ENCODE peak calls at places on chromosomes 2 and 18, in seven cellular contexts. S is NCI-H2081 treated with DMSO at 0.1 percent for 48 hours, V is ELF-1, T is SHP77, B is activated gamma-delta T cell treated with Interleukin-2 at 50 U/mL for 16 hours, F is endodermal cell, Y is left ventricle myocardium inferior. R is an unnamed sample.

GRCh38 chr18:79939096-79939495 is 12.4 kb downstream of the SLC66A2 start:
- DNase-seq in S (no peak), V (no peak), T (no peak), B (no peak), F (peak), Y (no peak), R (no peak)

GRCh38 chr2:219997341-219997851 is 370.0 kb downstream of the SLC4A3 start:
- DNase-seq in S (no peak), V (peak), T (peak), B (no peak), F (peak), Y (peak), R (peak)

GRCh38 chr2:64987001-64987962 is 1.9 kb upstream of the SLC1A4 start:
- DNase-seq in S (no peak), V (no peak), T (no peak), B (no peak), F (no peak), Y (no peak), R (no peak)

GRCh38 chr2:127188797-127189196 is 31.3 kb downstream of the CYP27C1 start:
- DNase-seq in S (no peak), V (no peak), T (no peak), B (no peak), F (no peak), Y (no peak), R (no peak)

GRCh38 chr2:137981112-137981679 is 16.9 kb downstream of the HNMT start:
- DNase-seq in S (no peak), V (no peak), T (no peak), B (no peak), F (no peak), Y (no peak), R (no peak)

GRCh38 chr18:79525556-79526467 is 130.1 kb downstream of the NFATC1 start:
- DNase-seq in S (no peak), V (no peak), T (no peak), B (no peak), F (peak), Y (peak), R (no peak)

GRCh38 chr2:72723769-72724370 is 102.0 kb downstream of the EXOC6B start:
- DNase-seq in S (no peak), V (no peak), T (no peak), B (no peak), F (no peak), Y (no peak), R (no peak)

GRCh38 chr2:43228782-43229659 is 2.6 kb upstream of the ZFP36L2 start:
- DNase-seq in S (no peak), V (no peak), T (no peak), B (no peak), F (no peak), Y (no peak), R (no peak)

GRCh38 chr18:57141208-57142129 is 5.4 kb upstream of the BOD1L2 start:
- DNase-seq in S (no peak), V (peak), T (peak), B (no peak), F (no peak), Y (no peak), R (no peak)

GRCh38 chr2:129922571-129923264 is 56.7 kb upstream of the RAB6C start:
- DNase-seq in S (no peak), V (no peak), T (peak), B (no peak), F (peak), Y (no peak), R (no peak)

GRCh38 chr2:17538022-17538843 is 2.3 kb upstream of the VSNL1 start:
- DNase-seq in S (no peak), V (peak), T (no peak), B (no peak), F (peak), Y (no peak), R (no peak)

GRCh38 chr2:188569441-188569840 is 277.8 kb downstream of the GULP1 start:
- DNase-seq in S (no peak), V (no peak), T (no peak), B (no peak), F (no peak), Y (no peak), R (no peak)

GRCh38 chr2:109217362-109218086 is 88.5 kb downstream of the SH3RF3 start:
- DNase-seq in S (no peak), V (no peak), T (no peak), B (no peak), F (peak), Y (no peak), R (peak)

GRCh38 chr2:160367887-160368286 is 125.7 kb downstream of the RBMS1 start:
- DNase-seq in S (no peak), V (peak), T (no peak), B (no peak), F (no peak), Y (no peak), R (peak)

GRCh38 chr2:236075802-236076201 is 92.4 kb downstream of the GBX2 start:
- DNase-seq in S (no peak), V (no peak), T (no peak), B (no peak), F (no peak), Y (no peak), R (no peak)

GRCh38 chr2:79370976-79371550 is 141.8 kb upstream of the CTNNA2 start:
- DNase-seq in S (no peak), V (peak), T (no peak), B (no peak), F (peak), Y (no peak), R (no peak)

GRCh38 chr2:236675051-236675450 is 105.4 kb downstream of the ACKR3 start:
- DNase-seq in S (no peak), V (no peak), T (no peak), B (no peak), F (no peak), Y (no peak), R (peak)

GRCh38 chr2:71999580-71999979 is 148.1 kb downstream of the CYP26B1 start:
- DNase-seq in S (no peak), V (no peak), T (no peak), B (no peak), F (no peak), Y (no peak), R (no peak)

GRCh38 chr2:19138264-19138825 is 220.1 kb downstream of the OSR1 start:
- DNase-seq in S (no peak), V (no peak), T (no peak), B (no peak), F (peak), Y (no peak), R (no peak)

GRCh38 chr2:1910562-1911256 is 166.4 kb upstream of the PXDN start:
- DNase-seq in S (no peak), V (no peak), T (no peak), B (no peak), F (no peak), Y (no peak), R (no peak)

GRCh38 chr18:46268662-46269061 is 164.5 kb downstream of the HAUS1 start:
- DNase-seq in S (no peak), V (no peak), T (no peak), B (no peak), F (no peak), Y (peak), R (no peak)

GRCh38 chr2:232888839-232889529 is 18.9 kb downstream of the SNORC start:
- DNase-seq in S (no peak), V (no peak), T (no peak), B (peak), F (peak), Y (no peak), R (no peak)

GRCh38 chr2:70771446-70771845 is 3.4 kb upstream of the ADD2 start:
- DNase-seq in S (no peak), V (no peak), T (no peak), B (no peak), F (no peak), Y (no peak), R (no peak)

GRCh38 chr18:57768557-57769326 is 34.4 kb downstream of the ATP8B1 start:
- DNase-seq in S (no peak), V (no peak), T (peak), B (no peak), F (no peak), Y (no peak), R (peak)

GRCh38 chr2:158718196-158718585 is 76.9 kb upstream of the DAPL1 start:
- DNase-seq in S (no peak), V (no peak), T (no peak), B (no peak), F (no peak), Y (no peak), R (no peak)

GRCh38 chr2:41729800-41730364 is 317.9 kb upstream of the PKDCC start:
- DNase-seq in S (no peak), V (peak), T (no peak), B (no peak), F (peak), Y (no peak), R (no peak)

GRCh38 chr18:70781860-70782453 is 493.1 kb downstream of the SOCS6 start:
- DNase-seq in S (no peak), V (peak), T (peak), B (peak), F (peak), Y (peak), R (peak)

GRCh38 chr2:233460726-233461431 is 105.7 kb downstream of the USP40 start:
- DNase-seq in S (peak), V (no peak), T (no peak), B (no peak), F (no peak), Y (no peak), R (no peak)

GRCh38 chr2:197615033-197615652 is 60.2 kb downstream of the RFTN2 start:
- DNase-seq in S (no peak), V (no peak), T (no peak), B (no peak), F (no peak), Y (no peak), R (no peak)

GRCh38 chr2:142425551-142425950 is 294.7 kb upstream of the LRP1B start:
- DNase-seq in S (no peak), V (no peak), T (no peak), B (no peak), F (no peak), Y (no peak), R (no peak)

GRCh38 chr2:151808258-151809072 is 19.8 kb downstream of the ARL5A start:
- DNase-seq in S (no peak), V (no peak), T (no peak), B (no peak), F (no peak), Y (no peak), R (peak)

GRCh38 chr2:20661028-20661980 is 5.6 kb upstream of the GDF7 start:
- DNase-seq in S (no peak), V (peak), T (peak), B (peak), F (peak), Y (no peak), R (peak)

GRCh38 chr2:18566145-18566544 is 5.7 kb upstream of the RDH14 start:
- DNase-seq in S (no peak), V (no peak), T (no peak), B (no peak), F (no peak), Y (no peak), R (no peak)

GRCh38 chr2:162925595-162925994 is 87.0 kb upstream of the KCNH7 start:
- DNase-seq in S (no peak), V (no peak), T (no peak), B (no peak), F (no peak), Y (no peak), R (no peak)

GRCh38 chr2:239208470-239209180 is 192.2 kb downstream of the HDAC4 start:
- DNase-seq in S (no peak), V (no peak), T (peak), B (no peak), F (no peak), Y (no peak), R (no peak)

GRCh38 chr2:46326231-46326980 is 29.2 kb downstream of the EPAS1 start:
- DNase-seq in S (no peak), V (no peak), T (no peak), B (no peak), F (peak), Y (no peak), R (no peak)

GRCh38 chr18:21110667-21111350 is 804 bp downstream of the ROCK1 start:
- DNase-seq in S (no peak), V (peak), T (peak), B (peak), F (peak), Y (peak), R (peak)

GRCh38 chr18:69597561-69597960 is 196.9 kb downstream of the DOK6 start:
- DNase-seq in S (no peak), V (no peak), T (no peak), B (no peak), F (no peak), Y (no peak), R (no peak)

R was measured in A172.